ENCODE peak calls at places on chromosomes 7 and 10, in nine cellular contexts. E, O, V, T, H, I, W, U and D are unnamed samples.

GRCh38 chr7:115038158-115038557 is 116.3 kb downstream of the MDFIC start:
- DNase-seq in E (no peak), O (no peak), V (no peak), T (no peak), H (no peak), I (no peak), W (no peak), U (no peak), D (no peak)

GRCh38 chr10:16116404-16117304 is 256.3 kb upstream of the MINDY3 start:
- DNase-seq in E (peak; percentile 6), O (no peak), V (peak; percentile 4), T (no peak), H (peak; percentile 61), I (no peak), W (no peak), U (peak; percentile 2), D (no peak)

GRCh38 chr7:38311329-38311937 is 38.0 kb upstream of the TARP start:
- DNase-seq in E (no peak), O (no peak), V (no peak), T (peak; percentile 82), H (peak; percentile 40), I (peak; percentile 65), W (no peak), U (no peak), D (peak; percentile 48)

GRCh38 chr10:12960939-12961338 is 40.6 kb downstream of the CCDC3 start:
- DNase-seq in E (no peak), O (no peak), V (no peak), T (no peak), H (no peak), I (no peak), W (no peak), U (no peak), D (no peak)

GRCh38 chr10:24724381-24725228 is 918 bp upstream of the ARHGAP21 start:
- DNase-seq in E (peak; percentile 97), O (peak; percentile 93), V (peak; percentile 92), T (peak; percentile 98), H (peak; percentile 99), I (peak; percentile 98), W (peak; percentile 95), U (peak; percentile 99), D (peak; percentile 99)

GRCh38 chr7:50826371-50827172 is 43.9 kb upstream of the GRB10 start:
- DNase-seq in E (peak; percentile 74), O (no peak), V (peak; percentile 55), T (no peak), H (peak; percentile 93), I (no peak), W (no peak), U (peak; percentile 20), D (no peak)

GRCh38 chr10:66862687-66863290 is 63.0 kb upstream of the LRRTM3 start:
- DNase-seq in E (no peak), O (no peak), V (no peak), T (no peak), H (no peak), I (no peak), W (no peak), U (peak; percentile 61), D (no peak)

GRCh38 chr10:90193240-90193985 is 492.0 kb downstream of the KIF20B start:
- DNase-seq in E (peak; percentile 89), O (no peak), V (no peak), T (no peak), H (peak; percentile 11), I (no peak), W (no peak), U (no peak), D (no peak)

GRCh38 chr7:69739906-69740545 is 141.8 kb downstream of the AUTS2 start:
- DNase-seq in E (peak; percentile 59), O (no peak), V (no peak), T (no peak), H (peak; percentile 47), I (no peak), W (no peak), U (no peak), D (peak; percentile 2)

GRCh38 chr7:47456210-47456955 is 125.5 kb downstream of the TNS3 start:
- DNase-seq in E (no peak), O (no peak), V (no peak), T (no peak), H (no peak), I (no peak), W (no peak), U (no peak), D (no peak)

GRCh38 chr10:69895759-69896158 is 94.1 kb downstream of the COL13A1 start:
- DNase-seq in E (peak; percentile 49), O (no peak), V (no peak), T (no peak), H (peak; percentile 96), I (peak; percentile 33), W (no peak), U (no peak), D (no peak)

DNA sequence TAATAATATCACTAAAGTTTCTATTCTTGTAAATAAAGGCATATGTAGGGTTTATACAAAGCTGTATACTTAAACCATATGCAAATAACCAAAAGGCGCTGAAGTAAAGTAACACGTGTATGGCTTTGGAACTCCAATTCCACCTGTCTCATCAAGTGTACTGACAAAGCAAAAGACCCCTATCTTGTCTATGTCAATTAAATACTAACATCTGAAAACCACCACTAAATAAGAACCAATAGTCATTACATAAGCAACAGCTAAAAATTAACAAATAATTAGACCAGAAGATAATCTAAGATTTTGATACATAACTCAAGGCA is 93.9 kb downstream of the KMT2C start:
- DNase-seq in E (no peak), O (no peak), V (no peak), T (no peak), H (no peak), I (no peak), W (no peak), U (no peak), D (no peak)
- H3K27ac ChIP-seq in E (no peak overlapping the region), O (no peak overlapping the region), V (no peak overlapping the region), T (no peak overlapping the region), H (no peak overlapping the region), I (no peak overlapping the region), W (no peak overlapping the region), U (no peak overlapping the region), D (no peak overlapping the region)

GRCh38 chr7:158754746-158755444 is 50.3 kb upstream of the NCAPG2 start:
- DNase-seq in E (no peak), O (no peak), V (no peak), T (no peak), H (no peak), I (no peak), W (no peak), U (no peak), D (no peak)

GRCh38 chr7:158750702-158751101 is 46.1 kb upstream of the NCAPG2 start:
- DNase-seq in E (no peak), O (no peak), V (no peak), T (no peak), H (no peak), I (no peak), W (no peak), U (no peak), D (no peak)

GRCh38 chr7:158751743-158752142 is 47.1 kb upstream of the NCAPG2 start:
- DNase-seq in E (no peak), O (no peak), V (no peak), T (no peak), H (no peak), I (no peak), W (no peak), U (no peak), D (no peak)

GRCh38 chr7:158751199-158751598 is 46.6 kb upstream of the NCAPG2 start:
- DNase-seq in E (no peak), O (no peak), V (no peak), T (no peak), H (no peak), I (no peak), W (no peak), U (no peak), D (no peak)

GRCh38 chr7:158753900-158754299 is 49.3 kb upstream of the NCAPG2 start:
- DNase-seq in E (no peak), O (no peak), V (no peak), T (no peak), H (no peak), I (no peak), W (no peak), U (no peak), D (no peak)
- H3K27ac ChIP-seq in E (no peak overlapping the region), O (no peak overlapping the region), V (no peak overlapping the region), T (no peak overlapping the region), H (no peak overlapping the region), I (no peak overlapping the region), W (no peak overlapping the region), U (no peak overlapping the region), D (no peak overlapping the region)

DNA sequence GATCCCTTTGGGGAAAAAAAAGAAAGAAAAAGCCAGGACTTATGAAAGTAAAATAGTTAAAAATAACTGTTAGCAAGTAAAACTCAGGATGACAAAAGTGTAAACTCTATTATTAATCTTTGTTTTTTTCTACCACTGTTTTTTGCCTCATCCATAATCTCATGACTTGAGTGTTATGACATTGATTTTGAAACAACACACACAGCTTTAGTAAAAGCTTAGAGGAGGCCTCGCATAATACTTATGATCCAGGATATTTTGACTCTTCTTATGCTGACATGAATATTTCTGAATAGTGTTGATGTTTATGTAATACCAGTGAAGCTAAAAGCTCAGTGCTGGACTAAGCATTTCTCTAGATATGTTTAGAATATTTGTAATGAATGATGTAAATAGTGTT is 10.5 kb downstream of the KAT6B start:
- DNase-seq in E (peak; percentile 39), O (no peak), V (no peak), T (no peak), H (no peak), I (no peak), W (no peak), U (no peak), D (no peak)
- H3K27ac ChIP-seq in E (no peak overlapping the region), O (no peak overlapping the region), V (no peak overlapping the region), T (no peak overlapping the region), H (no peak overlapping the region), I (no peak overlapping the region), W (no peak overlapping the region), U (no peak overlapping the region), D (no peak overlapping the region)

GRCh38 chr7:138170959-138171703 is 94.9 kb downstream of the AKR1D1 start:
- DNase-seq in E (no peak), O (no peak), V (no peak), T (no peak), H (no peak), I (no peak), W (no peak), U (no peak), D (no peak)

GRCh38 chr7:138169441-138169851 is 93.2 kb downstream of the AKR1D1 start:
- DNase-seq in E (no peak), O (no peak), V (no peak), T (no peak), H (no peak), I (no peak), W (no peak), U (no peak), D (no peak)

GRCh38 chr7:138167869-138168296 is 91.6 kb downstream of the AKR1D1 start:
- DNase-seq in E (no peak), O (no peak), V (no peak), T (no peak), H (no peak), I (no peak), W (no peak), U (no peak), D (no peak)

GRCh38 chr7:138167222-138167621 is 91.0 kb downstream of the AKR1D1 start:
- DNase-seq in E (no peak), O (no peak), V (no peak), T (no peak), H (no peak), I (no peak), W (no peak), U (no peak), D (no peak)

DNA sequence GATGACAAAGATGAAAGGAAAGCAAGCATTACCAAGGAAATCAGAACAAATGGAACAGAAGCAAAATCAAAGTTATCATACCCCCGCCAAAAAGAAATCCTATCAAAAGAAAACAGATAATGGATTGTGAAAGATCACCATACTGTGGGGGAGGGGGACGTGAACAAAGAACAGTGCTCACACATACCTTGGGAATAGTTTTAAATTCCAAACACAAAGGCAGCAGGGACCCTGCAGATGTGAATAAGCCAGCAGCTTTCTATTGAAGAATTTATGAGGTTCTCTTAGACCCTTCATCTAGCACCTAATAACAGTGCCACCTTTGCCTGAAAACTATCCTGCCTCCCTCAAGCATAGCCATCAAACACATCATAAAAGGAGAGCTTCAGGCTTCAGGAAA is 94.0 kb downstream of the AKR1D1 start:
- DNase-seq in E (no peak), O (no peak), V (no peak), T (no peak), H (no peak), I (no peak), W (no peak), U (no peak), D (no peak)
- H3K27ac ChIP-seq in E (no peak overlapping the region), O (no peak overlapping the region), V (no peak overlapping the region), T (no peak overlapping the region), H (no peak overlapping the region), I (no peak overlapping the region), W (no peak overlapping the region), U (no peak overlapping the region), D (no peak overlapping the region)